ENCODE peak calls at places on chromosomes 11 and 22, in ten cellular contexts. O is spleen; Y is naive thymus-derived CD4-positive, alpha-beta T cell; C is lung; J is Peyer's patch; V is tibial artery; R is HFF-Myc; K is esophagus muscularis mucosa; H is uterus; Q is hepatocyte. E is an unnamed sample.

GRCh38 chr22:22748297-22748743 is 103.9 kb downstream of the GGTLC2 start:
- DNase-seq in O (no peak), Y (no peak), C (peak), J (peak), V (peak), R (no peak), K (no peak), H (no peak), Q (peak), E (peak)

GRCh38 chr11:132941761-132942160 is 590.5 kb downstream of the OPCML start:
- DNase-seq in O (no peak), Y (no peak), C (no peak), J (no peak), V (no peak), R (no peak), K (peak), H (no peak), Q (no peak), E (no peak)

GRCh38 chr22:21754523-21755128 is 19.0 kb upstream of the YPEL1 start:
- DNase-seq in O (peak), Y (no peak), C (no peak), J (no peak), V (peak), R (no peak), K (no peak), H (peak), Q (no peak), E (peak)

GRCh38 chr11:31045335-31045734 is 324.2 kb downstream of the DCDC1 start:
- DNase-seq in O (no peak), Y (no peak), C (no peak), J (no peak), V (no peak), R (no peak), K (no peak), H (no peak), Q (peak), E (peak)

GRCh38 chr11:1369371-1370005 is 20.2 kb upstream of the BRSK2 start:
- DNase-seq in O (no peak), Y (peak), C (no peak), J (no peak), V (no peak), R (no peak), K (no peak), H (no peak), Q (no peak), E (no peak)

GRCh38 chr11:33655842-33656600 is 44.6 kb downstream of the C11orf91 start:
- DNase-seq in O (no peak), Y (no peak), C (no peak), J (no peak), V (no peak), R (no peak), K (peak), H (no peak), Q (no peak), E (no peak)

GRCh38 chr22:44919691-44920090 is 90.1 kb downstream of the PHF21B start:
- DNase-seq in O (peak), Y (no peak), C (no peak), J (no peak), V (no peak), R (no peak), K (no peak), H (no peak), Q (no peak), E (no peak)

GRCh38 chr22:37768273-37768672 is 39.5 kb upstream of the GCAT start:
- DNase-seq in O (no peak), Y (no peak), C (no peak), J (no peak), V (no peak), R (no peak), K (no peak), H (no peak), Q (no peak), E (no peak)

GRCh38 chr22:20587206-20587958 is 80.0 kb downstream of the MED15 start:
- DNase-seq in O (peak), Y (peak), C (no peak), J (no peak), V (no peak), R (no peak), K (no peak), H (no peak), Q (no peak), E (no peak)

GRCh38 chr11:114296190-114296978 is at the start of gene NNMT:
- DNase-seq in O (no peak), Y (no peak), C (peak), J (peak), V (peak), R (peak), K (peak), H (peak), Q (peak), E (peak)

GRCh38 chr22:40739723-40740122 is 60.4 kb downstream of the MCHR1 start:
- DNase-seq in O (no peak), Y (no peak), C (no peak), J (no peak), V (no peak), R (no peak), K (no peak), H (no peak), Q (no peak), E (no peak)

GRCh38 chr11:94219771-94220170 is 84.6 kb upstream of the IZUMO1R start:
- DNase-seq in O (no peak), Y (no peak), C (no peak), J (no peak), V (no peak), R (no peak), K (no peak), H (no peak), Q (no peak), E (no peak)

GRCh38 chr11:117823294-117823940 is 1.1 kb downstream of the FXYD2 start:
- DNase-seq in O (peak), Y (peak), C (no peak), J (peak), V (no peak), R (no peak), K (no peak), H (peak), Q (no peak), E (no peak)

GRCh38 chr11:860238-861104 is 17.8 kb downstream of the TSPAN4 start:
- DNase-seq in O (no peak), Y (no peak), C (no peak), J (no peak), V (no peak), R (no peak), K (no peak), H (no peak), Q (no peak), E (no peak)

GRCh38 chr11:3000032-3000961 is 8.2 kb upstream of the NAP1L4 start:
- DNase-seq in O (no peak), Y (no peak), C (no peak), J (peak), V (no peak), R (no peak), K (no peak), H (no peak), Q (peak), E (no peak)

GRCh38 chr11:133934599-133935550 is 21.9 kb downstream of the IGSF9B start:
- DNase-seq in O (peak), Y (no peak), C (no peak), J (no peak), V (no peak), R (no peak), K (no peak), H (no peak), Q (no peak), E (peak)

GRCh38 chr11:111312076-111312475 is 13.7 kb downstream of the POU2AF3 start:
- DNase-seq in O (no peak), Y (no peak), C (no peak), J (no peak), V (no peak), R (no peak), K (no peak), H (no peak), Q (no peak), E (no peak)

GRCh38 chr11:110463153-110463552 is 33.4 kb downstream of the FDX1 start:
- DNase-seq in O (peak), Y (no peak), C (peak), J (peak), V (peak), R (no peak), K (no peak), H (peak), Q (peak), E (peak)

GRCh38 chr11:34194576-34195335 is 89.3 kb downstream of the NAT10 start:
- DNase-seq in O (no peak), Y (no peak), C (no peak), J (no peak), V (no peak), R (no peak), K (no peak), H (no peak), Q (no peak), E (peak)

GRCh38 chr22:22342697-22343602 is 98.4 kb downstream of the VPREB1 start:
- DNase-seq in O (peak), Y (peak), C (peak), J (peak), V (no peak), R (peak), K (peak), H (no peak), Q (peak), E (no peak)

GRCh38 chr11:108870373-108871020 is 205.6 kb downstream of the DDX10 start:
- DNase-seq in O (no peak), Y (no peak), C (no peak), J (no peak), V (no peak), R (no peak), K (no peak), H (no peak), Q (no peak), E (peak)

GRCh38 chr11:9320047-9320446 is 5.7 kb upstream of the TMEM41B start:
- DNase-seq in O (no peak), Y (no peak), C (no peak), J (no peak), V (no peak), R (no peak), K (no peak), H (no peak), Q (peak), E (no peak)

GRCh38 chr22:27973851-27974250 is 54.8 kb upstream of the PITPNB start:
- DNase-seq in O (no peak), Y (no peak), C (no peak), J (no peak), V (no peak), R (no peak), K (no peak), H (no peak), Q (no peak), E (no peak)

GRCh38 chr11:82988936-82989627 is 82.6 kb downstream of the RAB30 start:
- DNase-seq in O (no peak), Y (no peak), C (no peak), J (no peak), V (no peak), R (no peak), K (no peak), H (no peak), Q (peak), E (no peak)

GRCh38 chr22:17237031-17237668 is 17.9 kb upstream of the ADA2 start:
- DNase-seq in O (no peak), Y (peak), C (no peak), J (no peak), V (no peak), R (no peak), K (no peak), H (no peak), Q (no peak), E (no peak)
- H3K4me3 ChIP-seq in O (peak), Y (peak), C (no peak), J (peak), V (no peak), R (no peak), K (no peak), H (no peak), Q (no peak), E (no peak)

GRCh38 chr22:46068176-46068907 is 82.0 kb upstream of the PPARA start:
- DNase-seq in O (no peak), Y (no peak), C (no peak), J (no peak), V (no peak), R (no peak), K (no peak), H (no peak), Q (no peak), E (no peak)

GRCh38 chr22:46069518-46070214 is 80.7 kb upstream of the PPARA start:
- DNase-seq in O (peak), Y (peak), C (peak), J (peak), V (peak), R (peak), K (peak), H (peak), Q (no peak), E (peak)

GRCh38 chr22:46070215-46070721 is 80.1 kb upstream of the PPARA start:
- DNase-seq in O (peak), Y (no peak), C (peak), J (peak), V (peak), R (no peak), K (no peak), H (peak), Q (peak), E (peak)

GRCh38 chr22:46067159-46068111 is 82.9 kb upstream of the PPARA start:
- DNase-seq in O (peak), Y (no peak), C (no peak), J (peak), V (peak), R (no peak), K (no peak), H (peak), Q (no peak), E (peak)

DNA sequence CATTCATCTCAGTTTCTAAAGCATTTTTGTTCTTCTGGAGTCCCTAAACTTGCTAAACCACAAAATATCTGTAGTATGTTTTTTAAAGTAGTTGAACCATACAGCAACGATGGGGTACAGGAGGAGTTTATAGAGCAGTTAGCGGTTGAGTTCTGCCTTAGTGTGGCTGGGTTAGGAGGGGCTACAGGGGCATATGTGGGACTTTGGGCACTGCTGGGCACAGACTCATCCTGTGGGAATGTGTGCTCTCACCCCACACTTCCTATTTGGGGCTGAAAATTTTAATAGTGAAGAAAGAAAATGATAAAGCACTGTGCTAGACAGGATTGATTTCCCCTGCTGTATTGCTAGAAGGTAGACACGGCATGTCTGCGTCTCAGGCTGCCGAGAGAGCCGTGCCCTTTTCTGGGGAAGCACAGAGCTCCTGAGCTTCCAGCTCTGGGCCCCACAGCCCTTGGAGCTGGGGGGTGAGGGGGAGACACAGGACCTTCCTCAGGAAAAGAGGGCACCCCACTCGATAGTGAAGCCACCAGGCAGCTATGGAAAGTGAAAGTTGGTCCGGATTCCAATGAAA is 81.3 kb upstream of the PPARA start:
- DNase-seq in O (peak), Y (no peak), C (no peak), J (peak), V (peak), R (no peak), K (no peak), H (peak), Q (no peak), E (peak)
- H3K4me3 ChIP-seq in O (peak), Y (peak), C (peak), J (peak), V (peak), R (peak), K (peak), H (peak), Q (no peak), E (peak)

GRCh38 chr11:6617315-6617781 is 1.9 kb downstream of the TPP1 start:
- DNase-seq in O (peak), Y (no peak), C (no peak), J (no peak), V (no peak), R (no peak), K (no peak), H (no peak), Q (no peak), E (no peak)
- H3K4me3 ChIP-seq in O (peak), Y (peak), C (no peak), J (peak), V (no peak), R (peak), K (no peak), H (no peak), Q (no peak), E (peak)

DNA sequence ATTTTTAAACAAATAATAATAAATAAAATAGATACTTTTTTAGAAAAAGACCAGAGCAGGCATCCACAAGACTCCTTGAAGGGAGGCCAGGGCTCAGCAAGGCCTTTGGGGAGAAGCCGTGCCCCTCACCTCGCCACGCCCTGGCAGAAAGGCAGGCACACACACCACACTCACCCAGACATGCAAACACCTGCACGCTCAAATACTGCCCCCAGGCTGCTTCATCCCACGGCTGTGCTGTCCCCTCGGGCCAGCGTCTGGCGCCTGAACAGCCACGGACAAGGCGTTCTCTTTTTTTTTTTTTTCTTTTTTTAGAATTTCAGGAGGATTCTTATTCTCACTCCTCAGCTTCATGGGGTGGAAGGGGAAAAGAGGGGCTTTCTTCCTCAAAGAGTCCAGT is 1.5 kb downstream of the FADS3 start:
- DNase-seq in O (no peak), Y (no peak), C (no peak), J (no peak), V (no peak), R (no peak), K (no peak), H (no peak), Q (no peak), E (no peak)
- H3K4me3 ChIP-seq in O (peak), Y (no peak), C (no peak), J (no peak), V (peak), R (peak), K (peak), H (no peak), Q (no peak), E (peak)

DNA sequence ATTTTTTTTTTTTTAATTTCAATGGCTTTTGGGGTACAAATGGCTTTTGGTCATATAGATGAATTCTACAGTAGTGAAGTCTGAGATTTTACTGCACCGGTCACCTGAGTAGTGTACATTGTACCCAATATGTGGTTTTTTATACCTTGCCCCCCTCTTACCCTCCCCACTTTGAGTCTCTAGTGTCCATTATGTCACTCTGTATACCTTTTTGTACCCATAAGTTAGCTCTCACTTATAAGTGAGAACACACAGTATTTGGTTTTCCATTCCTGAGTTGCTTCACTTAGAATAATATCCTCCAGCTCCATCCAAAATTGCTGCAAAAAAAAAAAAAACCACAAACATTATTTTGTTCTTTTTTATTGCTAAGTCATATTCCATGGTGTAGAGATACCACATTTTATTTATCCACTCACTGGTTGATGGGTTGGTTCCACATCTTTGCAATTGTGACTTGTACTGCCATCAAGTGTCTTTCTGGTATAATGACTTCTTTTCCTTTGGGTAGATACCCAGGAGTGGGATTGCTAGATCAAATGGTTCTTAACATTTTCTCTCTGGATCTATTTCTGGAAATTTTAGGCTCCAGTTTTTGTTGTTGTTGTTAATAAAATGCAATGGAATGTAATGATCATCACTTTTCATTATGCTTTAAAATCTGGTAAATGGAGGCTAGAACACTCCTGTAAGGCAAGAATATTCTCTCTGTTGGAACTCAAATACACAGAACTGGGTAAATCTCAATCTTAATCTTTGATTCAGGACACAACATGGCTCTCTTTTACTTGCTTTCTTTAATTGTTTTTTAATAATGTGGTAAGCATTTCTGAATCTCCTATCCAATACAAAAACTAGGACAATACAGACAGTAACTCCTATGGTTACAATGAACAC is 10.3 kb downstream of the NEAT1 start:
- DNase-seq in O (no peak), Y (peak), C (no peak), J (no peak), V (no peak), R (no peak), K (no peak), H (no peak), Q (no peak), E (peak)
- H3K4me3 ChIP-seq in O (peak), Y (no peak), C (no peak), J (no peak), V (peak), R (no peak), K (no peak), H (no peak), Q (no peak), E (peak)

DNA sequence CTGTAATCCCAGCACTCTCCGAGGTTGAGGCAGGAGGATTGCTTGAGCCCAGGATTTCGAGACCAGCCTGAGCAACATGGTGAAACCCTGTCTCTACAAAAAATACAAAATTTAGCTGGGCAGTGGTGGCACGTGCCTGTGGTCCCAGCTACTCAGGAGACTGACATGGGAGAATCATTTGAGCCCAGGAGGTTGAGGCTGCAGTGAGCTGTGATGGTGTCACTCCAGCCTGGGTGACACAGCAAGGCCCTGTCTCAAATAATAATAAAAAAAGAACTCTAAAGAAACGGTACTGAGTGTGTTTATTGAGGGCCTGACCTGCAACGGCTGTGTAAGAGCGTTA is 52.7 kb downstream of the PRDM10 start:
- DNase-seq in O (no peak), Y (no peak), C (no peak), J (no peak), V (no peak), R (no peak), K (no peak), H (no peak), Q (no peak), E (no peak)
- H3K4me3 ChIP-seq in O (no peak), Y (no peak), C (no peak), J (no peak), V (no peak), R (no peak), K (no peak), H (no peak), Q (no peak), E (no peak)

DNA sequence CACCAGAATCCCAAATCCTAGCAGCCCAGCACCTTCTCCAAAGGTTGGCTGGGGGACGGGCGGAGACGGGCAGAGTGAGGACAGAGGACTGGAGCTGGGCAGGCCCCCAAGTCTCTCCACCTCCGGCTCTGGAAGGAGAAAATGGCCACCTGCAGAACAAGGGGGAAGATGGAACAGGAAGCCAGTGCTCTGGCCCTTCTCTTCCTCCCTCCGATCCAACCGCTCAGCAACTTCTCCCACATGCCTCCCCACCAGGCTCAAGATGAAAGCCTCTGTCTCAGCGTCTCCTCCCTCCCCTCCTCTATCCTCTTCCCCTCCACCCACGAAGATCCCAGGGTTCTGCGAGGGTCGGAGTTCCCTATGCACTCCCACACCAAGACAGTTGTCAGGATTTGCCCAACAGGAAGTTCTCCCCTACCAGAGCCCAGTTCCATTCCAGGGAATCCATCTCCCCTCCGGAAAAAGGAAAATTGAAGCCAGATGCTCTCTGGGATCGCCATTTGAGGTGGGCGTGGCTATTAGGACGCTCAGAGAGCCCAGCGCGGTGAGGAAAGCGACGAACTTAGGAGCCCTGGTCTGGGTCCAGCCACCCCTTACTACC is 20.0 kb downstream of the ADA2 start:
- DNase-seq in O (no peak), Y (no peak), C (no peak), J (no peak), V (no peak), R (peak), K (no peak), H (peak), Q (peak), E (peak)
- H3K4me3 ChIP-seq in O (peak), Y (no peak), C (peak), J (peak), V (peak), R (peak), K (peak), H (peak), Q (peak), E (peak)